ENCODE peak calls at places on chromosome X, in five cellular contexts. Q, R, H, K and G are unnamed samples.
A peak's percentile ranks its signal among the peaks of the same experiment; 100 is the strongest.

GRCh38 chrX:13078739-13079444 is 34.5 kb upstream of the FAM9C start:
- DNase-seq in H (peak; percentile 83), Q (peak; percentile 11), R (peak; percentile 58), K (peak; percentile 50), G (peak; percentile 68)

GRCh38 chrX:8139713-8140112 is 31.4 kb downstream of the VCX2 start:
- DNase-seq in K (no peak), R (no peak), H (peak; percentile 4), Q (no peak), G (no peak)

GRCh38 chrX:69109706-69110635 is 55.3 kb downstream of the PJA1 start:
- DNase-seq in R (peak; percentile 75), H (no peak), K (peak; percentile 67), Q (no peak), G (no peak)

GRCh38 chrX:115268421-115268820 is 21.1 kb upstream of the LUZP4 start:
- DNase-seq in H (peak; percentile 1), R (no peak), Q (peak; percentile 26), K (no peak), G (no peak)

GRCh38 chrX:74449322-74449936 is 28.1 kb downstream of the SLC16A2 start:
- DNase-seq in K (no peak), H (no peak), Q (no peak), R (no peak), G (no peak)

GRCh38 chrX:74451450-74452198 is 30.3 kb downstream of the SLC16A2 start:
- DNase-seq in H (no peak), R (no peak), Q (no peak), K (no peak), G (no peak)

GRCh38 chrX:71111141-71111843 is at the start of gene IL2RG:
- DNase-seq in K (no peak), H (no peak), R (no peak), Q (no peak), G (no peak)

GRCh38 chrX:65451663-65452062 is 82.9 kb downstream of the LAS1L start:
- DNase-seq in R (peak; percentile 42), Q (peak; percentile 13), H (peak; percentile 51), K (no peak), G (no peak)

GRCh38 chrX:70901465-70901864 is 7.0 kb downstream of the TEX11 start:
- DNase-seq in Q (no peak), K (no peak), R (no peak), H (no peak), G (no peak)

GRCh38 chrX:63922221-63922620 is 137.2 kb upstream of the ARHGEF9 start:
- DNase-seq in Q (no peak), H (peak; percentile 85), R (peak; percentile 73), K (peak; percentile 59), G (peak; percentile 5)

GRCh38 chrX:144681501-144681900 is 565.8 kb upstream of the SPANXN1 start:
- DNase-seq in R (no peak), K (no peak), Q (no peak), H (peak; percentile 72), G (no peak)

GRCh38 chrX:112832481-112833095 is 8.0 kb downstream of the AMOT start:
- DNase-seq in K (no peak), H (no peak), Q (no peak), R (no peak), G (no peak)

GRCh38 chrX:115437841-115438240 is 123.1 kb upstream of the PLS3 start:
- DNase-seq in K (no peak), H (no peak), R (no peak), Q (no peak), G (no peak)

GRCh38 chrX:37462346-37462745 is 109.1 kb upstream of the LANCL3 start:
- DNase-seq in K (no peak), H (no peak), R (no peak), Q (no peak), G (no peak)

GRCh38 chrX:126824596-126824995 is 5.1 kb downstream of the PRR32 start:
- DNase-seq in H (no peak), K (no peak), Q (no peak), R (no peak), G (no peak)

GRCh38 chrX:29382811-29383210 is 795.6 kb downstream of the IL1RAPL1 start:
- DNase-seq in R (no peak), K (no peak), Q (no peak), H (no peak), G (no peak)

GRCh38 chrX:110163488-110163887 is 154.4 kb downstream of the AMMECR1 start:
- DNase-seq in H (peak; percentile 37), R (no peak), K (no peak), Q (no peak), G (no peak)

GRCh38 chrX:125306335-125306866 is 13.3 kb upstream of the TEX13C start:
- DNase-seq in Q (no peak), H (no peak), K (no peak), R (no peak), G (no peak)

GRCh38 chrX:40260123-40260751 is 162.5 kb upstream of the BCOR start:
- DNase-seq in K (no peak), H (peak; percentile 30), Q (peak; percentile 50), R (no peak), G (no peak)

GRCh38 chrX:8981742-8982141 is 52.2 kb downstream of the FAM9B start:
- DNase-seq in K (no peak), H (no peak), R (no peak), Q (no peak), G (no peak)

GRCh38 chrX:69161371-69161770 is 3.9 kb downstream of the PJA1 start:
- DNase-seq in K (no peak), H (no peak), R (no peak), Q (no peak), G (no peak)

GRCh38 chrX:9312922-9313867 is 151.7 kb upstream of the TBL1X start:
- DNase-seq in H (peak; percentile 25), K (no peak), R (no peak), Q (peak; percentile 77), G (no peak)

GRCh38 chrX:72169008-72169728 is 12.4 kb upstream of the PIN4 start:
- DNase-seq in R (no peak), K (no peak), H (peak; percentile 14), Q (no peak), G (no peak)

GRCh38 chrX:26649534-26649933 is 433.6 kb downstream of the MAGEB5 start:
- DNase-seq in H (peak; percentile 36), Q (peak; percentile 16), K (no peak), R (no peak), G (no peak)

GRCh38 chrX:63421411-63421810 is 70.3 kb upstream of the SPIN4 start:
- DNase-seq in H (no peak), K (no peak), R (no peak), Q (no peak), G (no peak)

GRCh38 chrX:113741744-113742143 is 842.1 kb upstream of the HTR2C start:
- DNase-seq in Q (peak; percentile 52), K (no peak), R (peak; percentile 5), H (peak; percentile 41), G (no peak)

GRCh38 chrX:39674771-39675553 is 422.8 kb downstream of the BCOR start:
- DNase-seq in Q (no peak), K (no peak), H (no peak), R (no peak), G (no peak)

GRCh38 chrX:152601848-152602616 is 35.7 kb upstream of the GABRQ start:
- DNase-seq in R (peak; percentile 25), K (no peak), H (no peak), Q (peak; percentile 9), G (no peak)

DNA sequence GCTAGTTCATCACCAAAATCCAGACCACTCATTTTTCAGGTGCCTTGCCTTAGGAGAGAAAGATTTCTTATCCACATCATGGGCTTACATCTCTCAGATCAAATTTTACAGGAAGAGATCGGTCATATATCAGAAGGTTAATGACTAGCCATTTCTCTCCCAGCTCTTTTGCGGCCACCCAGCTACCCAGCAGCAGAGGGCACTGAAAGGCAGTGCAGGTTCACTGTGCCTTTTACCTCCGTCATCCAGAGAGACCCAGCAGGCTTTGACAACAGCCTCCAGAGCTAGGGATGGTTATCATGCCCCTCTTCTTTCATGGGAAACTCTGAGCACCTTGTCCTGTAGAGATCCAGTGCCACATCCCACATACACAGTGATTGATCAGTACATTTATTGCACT is 384.8 kb downstream of the AFF2 start:
- DNase-seq in K (no peak), R (no peak), H (no peak), Q (no peak), G (no peak)
- H3K4me3 ChIP-seq in K (no peak overlapping the region), R (no peak overlapping the region), H (no peak overlapping the region), Q (no peak overlapping the region), G (no peak overlapping the region)

GRCh38 chrX:118973389-118974087 is 880 bp upstream of the LONRF3 start:
- DNase-seq in H (no peak), K (no peak), Q (peak; percentile 63), R (no peak), G (no peak)
- H3K4me3 ChIP-seq in H (no peak overlapping the region), K (no peak overlapping the region), Q (no peak overlapping the region), R (no peak overlapping the region), G (no peak overlapping the region)

GRCh38 chrX:134470013-134470412 is 10.0 kb downstream of the HPRT1 start:
- DNase-seq in R (no peak), H (no peak), Q (no peak), K (no peak), G (no peak)

GRCh38 chrX:134472041-134472440 is 12.1 kb downstream of the HPRT1 start:
- DNase-seq in H (no peak), K (no peak), Q (no peak), R (no peak), G (no peak)

DNA sequence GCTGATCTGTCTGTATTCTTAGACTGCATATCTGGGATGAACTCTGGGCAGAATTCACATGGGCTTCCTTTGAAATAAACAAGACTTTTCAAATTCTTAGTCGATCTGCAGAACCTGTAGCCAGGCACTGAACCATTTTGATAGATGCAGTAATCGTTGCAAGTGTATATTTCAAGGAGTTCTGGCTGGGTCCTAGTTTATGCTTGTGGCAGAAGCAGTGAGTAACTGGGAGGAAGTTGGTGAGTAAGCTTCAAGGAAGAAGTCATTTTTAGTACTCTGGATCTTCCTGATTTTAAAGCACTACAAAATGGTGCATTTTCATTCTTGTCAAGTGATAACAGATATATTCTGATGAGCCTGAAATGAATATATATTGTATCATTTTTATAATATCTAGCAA is 9.5 kb downstream of the HPRT1 start:
- DNase-seq in K (no peak), R (no peak), H (peak; percentile 60), Q (no peak), G (no peak)
- H3K4me3 ChIP-seq in K (no peak overlapping the region), R (no peak overlapping the region), H (no peak overlapping the region), Q (no peak overlapping the region), G (no peak overlapping the region)

GRCh38 chrX:3143043-3143799 is 102.0 kb downstream of the ARSF start:
- DNase-seq in Q (no peak), H (no peak), R (no peak), K (no peak), G (no peak)
- H3K4me3 ChIP-seq in Q (no peak overlapping the region), H (no peak overlapping the region), R (no peak overlapping the region), K (no peak overlapping the region), G (no peak overlapping the region)

DNA sequence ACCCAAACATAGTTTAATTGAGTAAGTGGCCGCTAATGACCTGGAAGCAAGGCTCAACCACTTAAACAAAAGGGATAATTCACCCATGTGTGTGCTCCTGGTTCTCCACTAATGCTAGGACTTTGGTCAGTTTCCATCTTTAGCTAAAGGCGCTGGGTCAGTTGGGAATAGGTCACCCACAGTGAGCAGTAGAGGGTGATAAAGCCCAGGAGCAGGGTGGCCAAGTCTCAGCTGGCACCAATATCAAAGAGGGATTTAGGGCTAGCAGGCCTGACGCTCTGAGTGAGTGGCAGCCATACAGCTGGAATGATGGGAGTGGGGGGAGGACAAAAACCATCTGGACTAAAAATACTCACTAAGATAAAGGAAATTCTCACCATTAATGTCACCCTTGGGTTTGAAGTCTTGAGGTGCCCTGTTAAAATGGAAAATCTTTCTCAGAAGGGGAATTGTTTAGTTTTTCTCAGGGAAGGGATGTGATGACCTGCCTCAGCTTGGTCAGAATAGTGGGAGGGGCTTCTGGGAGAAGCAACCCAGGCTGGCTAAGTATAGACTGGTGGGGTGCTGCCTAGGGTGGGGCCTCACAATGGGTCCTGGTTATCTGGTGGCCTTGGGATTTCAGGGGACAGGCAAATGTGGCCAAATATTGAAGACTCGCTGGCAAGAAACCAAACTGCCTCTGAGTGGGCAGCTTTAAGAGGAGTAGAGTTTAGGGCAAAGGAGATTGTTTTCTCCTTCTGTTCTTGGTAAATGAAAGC is 47.1 kb downstream of the TSC22D3 start:
- DNase-seq in K (no peak), Q (no peak), H (no peak), R (no peak), G (no peak)
- H3K4me3 ChIP-seq in K (no peak overlapping the region), Q (no peak overlapping the region), H (no peak overlapping the region), R (no peak overlapping the region), G (no peak overlapping the region)